ENCODE peak calls at places on chromosome 1, in seven cellular contexts. U is left ventricle myocardium inferior, L is transverse colon, F is IMR-90, G is neural crest cell, E is stomach, V is upper lobe of right lung. R is an unnamed sample.

GRCh38 chr1:210250665-210250997 is 18.0 kb downstream of the SERTAD4 start:
- DNase-seq in F (no peak), E (peak; percentile 65), V (no peak), U (no peak), L (peak; percentile 33), G (peak; percentile 31), R (no peak)

GRCh38 chr1:75087278-75087677 is 46.9 kb upstream of the LHX8 start:
- DNase-seq in L (no peak), V (no peak), U (no peak), E (no peak), F (no peak), G (no peak), R (no peak)

GRCh38 chr1:1877852-1878436 is 12.9 kb downstream of the GNB1 start:
- DNase-seq in E (no peak), V (no peak), U (no peak), L (no peak), G (no peak), F (no peak), R (no peak)

GRCh38 chr1:234659538-234659937 is 49.6 kb upstream of the IRF2BP2 start:
- DNase-seq in V (no peak), F (peak; percentile 89), E (no peak), G (no peak), U (no peak), L (no peak), R (no peak)

GRCh38 chr1:165403835-165404482 is 41.0 kb downstream of the RXRG start:
- DNase-seq in V (no peak), L (no peak), E (peak; percentile 45), G (peak; percentile 29), U (no peak), F (no peak), R (no peak)

GRCh38 chr1:2242814-2243725 is 15.0 kb downstream of the SKI start:
- DNase-seq in E (no peak), U (peak; percentile 60), G (no peak), V (no peak), F (no peak), L (no peak), R (no peak)

GRCh38 chr1:178294654-178295053 is 200.8 kb downstream of the RASAL2 start:
- DNase-seq in E (no peak), L (no peak), F (no peak), V (no peak), U (no peak), G (no peak), R (no peak)

GRCh38 chr1:169105087-169105433 is 1.4 kb upstream of the ATP1B1 start:
- DNase-seq in G (no peak), L (no peak), U (no peak), E (no peak), V (no peak), F (no peak), R (no peak)

GRCh38 chr1:6897138-6897537 is 111.9 kb downstream of the CAMTA1 start:
- DNase-seq in V (no peak), L (no peak), U (no peak), E (no peak), G (no peak), F (no peak), R (no peak)

GRCh38 chr1:20376880-20377494 is 86.3 kb downstream of the VWA5B1 start:
- DNase-seq in L (peak; percentile 63), U (peak; percentile 32), G (peak; percentile 75), E (peak; percentile 37), V (no peak), F (peak; percentile 35), R (peak; percentile 41)

GRCh38 chr1:241702436-241702835 is 50.4 kb downstream of the WDR64 start:
- DNase-seq in F (peak; percentile 26), L (no peak), V (no peak), G (no peak), E (no peak), U (no peak), R (no peak)

GRCh38 chr1:224061436-224061835 is 52.5 kb upstream of the FBXO28 start:
- DNase-seq in E (no peak), U (no peak), V (no peak), L (no peak), G (no peak), F (no peak), R (no peak)

DNA sequence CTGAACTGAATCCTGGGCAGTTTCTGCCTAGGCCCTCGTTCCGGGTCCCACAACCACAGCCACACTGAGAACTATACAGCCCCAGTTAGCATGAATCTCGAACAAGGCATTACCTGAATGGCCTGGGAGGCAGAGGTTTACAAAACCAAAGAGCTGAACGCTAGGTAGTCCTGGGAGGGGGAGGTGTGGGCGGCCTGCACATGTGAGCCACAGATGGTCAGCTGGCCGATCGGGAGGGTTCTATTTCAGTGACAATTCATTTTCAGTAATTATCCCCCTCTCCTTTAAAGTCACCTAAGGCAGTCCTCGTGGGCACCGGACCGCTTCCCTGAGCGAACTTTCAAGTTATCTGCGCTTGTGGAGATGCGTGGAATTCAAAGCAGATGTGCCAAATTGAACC is 111.9 kb downstream of the GLIS1 start:
- DNase-seq in L (no peak), E (no peak), G (no peak), F (no peak), V (no peak), U (no peak), R (no peak)
- TF ChIP-seq CTCF in L (no peak), E (no peak), G (no peak), F (no peak), V (no peak), U (no peak), R (no peak)

GRCh38 chr1:82597620-82598019 is 796.9 kb downstream of the ADGRL2 start:
- DNase-seq in V (no peak), G (no peak), U (no peak), F (no peak), L (no peak), E (no peak), R (no peak)

GRCh38 chr1:82598816-82599215 is 798.1 kb downstream of the ADGRL2 start:
- DNase-seq in V (no peak), F (no peak), G (no peak), U (no peak), E (no peak), L (no peak), R (no peak)

GRCh38 chr1:82604524-82604923 is 803.8 kb downstream of the ADGRL2 start:
- DNase-seq in V (no peak), F (no peak), L (no peak), E (no peak), U (no peak), G (no peak), R (no peak)

GRCh38 chr1:82600314-82600713 is 799.6 kb downstream of the ADGRL2 start:
- DNase-seq in U (no peak), L (no peak), G (no peak), E (no peak), V (no peak), F (no peak), R (no peak)
- TF ChIP-seq CTCF in U (no peak), L (no peak), G (no peak), E (no peak), V (no peak), F (no peak), R (no peak)

GRCh38 chr1:244833734-244834595 is 1.5 kb upstream of the COX20 start:
- DNase-seq in V (peak; percentile 81), U (peak; percentile 48), L (peak; percentile 65), F (peak; percentile 69), E (peak; percentile 60), G (peak; percentile 43), R (no peak)
- TF ChIP-seq CTCF in V (peak; percentile 25), U (peak; percentile 43), L (peak; percentile 14), F (peak; percentile 27), E (no peak), G (peak; percentile 57), R (peak; percentile 69)

GRCh38 chr1:36223373-36223995 is 759 bp upstream of the THRAP3 start:
- DNase-seq in L (peak; percentile 21), E (no peak), U (no peak), G (no peak), F (peak; percentile 73), V (no peak), R (no peak)
- TF ChIP-seq CTCF in L (no peak), E (no peak), U (no peak), G (no peak), F (no peak), V (no peak), R (no peak)